ENCODE peak calls at places on chromosomes 7 and 10, in eight cellular contexts. T is sigmoid colon, G is A549, K is GM12878, P is tibial nerve, H is transverse colon, J is H1, X is SK-N-SH. U is an unnamed sample.

GRCh38 chr10:89115876-89116627 is 91.1 kb downstream of the CH25H start:
- DNase-seq in T (no peak), G (peak; percentile 9), K (no peak), P (no peak), H (no peak), J (no peak), X (no peak), U (no peak)

GRCh38 chr7:101124376-101125056 is 2.4 kb upstream of the SERPINE1 start:
- DNase-seq in T (no peak), G (peak; percentile 86), K (no peak), P (no peak), H (no peak), J (no peak), X (no peak), U (no peak)

GRCh38 chr10:120429395-120429794 is 27.6 kb upstream of the PLPP4 start:
- DNase-seq in T (no peak), G (no peak), K (no peak), P (no peak), H (no peak), J (no peak), X (no peak), U (no peak)

GRCh38 chr7:16989883-16990413 is 108.2 kb upstream of the AGR3 start:
- DNase-seq in T (peak; percentile 82), G (peak; percentile 96), K (no peak), P (peak; percentile 81), H (peak; percentile 86), J (no peak), X (no peak), U (no peak)

GRCh38 chr10:11141571-11142091 is 124.0 kb downstream of the CELF2 start:
- DNase-seq in T (no peak), G (no peak), K (no peak), P (no peak), H (peak; percentile 75), J (no peak), X (no peak), U (no peak)

GRCh38 chr7:127940365-127941160 is 90.7 kb downstream of the LRRC4 start:
- DNase-seq in T (no peak), G (no peak), K (no peak), P (no peak), H (no peak), J (no peak), X (no peak), U (no peak)

GRCh38 chr7:68058014-68058413 is 1061.4 kb downstream of the TYW1 start:
- DNase-seq in T (no peak), G (no peak), K (no peak), P (no peak), H (no peak), J (no peak), X (no peak), U (no peak)

GRCh38 chr10:117537904-117538524 is 4.5 kb upstream of the EMX2 start:
- DNase-seq in T (no peak), G (no peak), K (peak; percentile 16), P (no peak), H (no peak), J (no peak), X (no peak), U (no peak)

GRCh38 chr10:17200885-17201164 is 647 bp downstream of the TRDMT1 start:
- DNase-seq in T (peak; percentile 70), G (peak; percentile 67), K (no peak), P (peak; percentile 42), H (peak; percentile 53), J (no peak), X (no peak), U (no peak)

GRCh38 chr7:157279973-157280841 is 56.6 kb upstream of the DNAJB6 start:
- DNase-seq in T (no peak), G (no peak), K (no peak), P (no peak), H (no peak), J (no peak), X (peak; percentile 41), U (no peak)

GRCh38 chr10:36269222-36269621 is 627.1 kb upstream of the FZD8 start:
- DNase-seq in T (no peak), G (no peak), K (no peak), P (no peak), H (no peak), J (no peak), X (no peak), U (no peak)

GRCh38 chr7:66505531-66506451 is 122.9 kb upstream of the KCTD7 start:
- DNase-seq in T (peak; percentile 62), G (no peak), K (no peak), P (no peak), H (no peak), J (no peak), X (no peak), U (peak; percentile 44)

GRCh38 chr7:20795881-20796280 is 9.2 kb upstream of the SP8 start:
- DNase-seq in T (no peak), G (no peak), K (no peak), P (no peak), H (no peak), J (no peak), X (no peak), U (no peak)

GRCh38 chr7:20798081-20798693 is 11.5 kb upstream of the SP8 start:
- DNase-seq in T (no peak), G (peak; percentile 44), K (no peak), P (no peak), H (peak; percentile 69), J (no peak), X (peak; percentile 86), U (no peak)

GRCh38 chr7:20796565-20796964 is 9.9 kb upstream of the SP8 start:
- DNase-seq in T (no peak), G (no peak), K (no peak), P (no peak), H (no peak), J (no peak), X (no peak), U (no peak)

GRCh38 chr7:20798694-20799121 is 12.0 kb upstream of the SP8 start:
- DNase-seq in T (no peak), G (no peak), K (no peak), P (no peak), H (no peak), J (no peak), X (no peak), U (no peak)

GRCh38 chr7:20797174-20798080 is 10.7 kb upstream of the SP8 start:
- DNase-seq in T (no peak), G (peak; percentile 38), K (no peak), P (no peak), H (no peak), J (no peak), X (no peak), U (no peak)
- TF ChIP-seq EP300 in T (no peak), G (no peak), K (no peak), P (no peak), H (no peak), J (no peak), X (no peak), U (no peak)

GRCh38 chr7:55111007-55111406 is 92.2 kb downstream of the EGFR start:
- DNase-seq in T (no peak), G (no peak), K (no peak), P (no peak), H (no peak), J (no peak), X (no peak), U (no peak)
- H3K4me3 ChIP-seq in T (no peak overlapping the region), G (no peak overlapping the region), K (no peak overlapping the region), P (no peak overlapping the region), H (no peak overlapping the region), J (no peak overlapping the region), X (no peak overlapping the region), U (no peak overlapping the region)

GRCh38 chr10:125133706-125134482 is 26.5 kb downstream of the CTBP2 start:
- DNase-seq in T (peak; percentile 50), G (no peak), K (no peak), P (no peak), H (no peak), J (no peak), X (no peak), U (peak; percentile 16)

GRCh38 chr10:125136087-125136486 is 24.3 kb downstream of the CTBP2 start:
- DNase-seq in T (no peak), G (no peak), K (no peak), P (no peak), H (no peak), J (no peak), X (no peak), U (peak; percentile 22)

GRCh38 chr10:125134916-125135770 is 25.2 kb downstream of the CTBP2 start:
- DNase-seq in T (peak; percentile 34), G (no peak), K (no peak), P (no peak), H (no peak), J (no peak), X (no peak), U (peak; percentile 25)

GRCh38 chr10:125135771-125136035 is 24.7 kb downstream of the CTBP2 start:
- DNase-seq in T (peak; percentile 46), G (no peak), K (no peak), P (no peak), H (no peak), J (no peak), X (no peak), U (no peak)

DNA sequence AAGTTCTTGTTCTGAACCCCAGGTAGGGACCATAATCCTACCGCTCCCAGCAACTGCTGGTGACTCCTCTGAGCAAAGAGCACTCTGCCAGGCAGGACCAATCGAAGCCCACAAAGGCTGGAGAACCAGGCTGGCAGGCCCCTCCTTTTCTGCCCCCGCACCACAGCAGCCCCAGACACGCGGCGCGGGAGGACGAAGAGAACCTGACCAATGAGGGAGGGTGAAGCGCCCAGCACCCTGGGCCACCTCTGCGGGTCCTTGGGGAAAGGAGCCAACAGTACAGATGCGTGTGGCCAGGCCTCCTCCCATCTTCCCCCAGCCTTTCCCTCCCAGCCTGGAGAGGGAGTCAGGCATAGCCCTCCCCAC is 25.9 kb downstream of the CTBP2 start:
- DNase-seq in T (peak; percentile 62), G (no peak), K (no peak), P (no peak), H (no peak), J (no peak), X (no peak), U (no peak)
- H3K9me3 ChIP-seq in T (no peaks in the 10 kb centered on the region), G (no peaks in the 10 kb centered on the region), K (no peaks in the 10 kb centered on the region), P (no peaks in the 10 kb centered on the region), H (no peaks in the 10 kb centered on the region), J (no peaks in the 10 kb centered on the region), X (no peaks in the 10 kb centered on the region), U (no peaks in the 10 kb centered on the region)

DNA sequence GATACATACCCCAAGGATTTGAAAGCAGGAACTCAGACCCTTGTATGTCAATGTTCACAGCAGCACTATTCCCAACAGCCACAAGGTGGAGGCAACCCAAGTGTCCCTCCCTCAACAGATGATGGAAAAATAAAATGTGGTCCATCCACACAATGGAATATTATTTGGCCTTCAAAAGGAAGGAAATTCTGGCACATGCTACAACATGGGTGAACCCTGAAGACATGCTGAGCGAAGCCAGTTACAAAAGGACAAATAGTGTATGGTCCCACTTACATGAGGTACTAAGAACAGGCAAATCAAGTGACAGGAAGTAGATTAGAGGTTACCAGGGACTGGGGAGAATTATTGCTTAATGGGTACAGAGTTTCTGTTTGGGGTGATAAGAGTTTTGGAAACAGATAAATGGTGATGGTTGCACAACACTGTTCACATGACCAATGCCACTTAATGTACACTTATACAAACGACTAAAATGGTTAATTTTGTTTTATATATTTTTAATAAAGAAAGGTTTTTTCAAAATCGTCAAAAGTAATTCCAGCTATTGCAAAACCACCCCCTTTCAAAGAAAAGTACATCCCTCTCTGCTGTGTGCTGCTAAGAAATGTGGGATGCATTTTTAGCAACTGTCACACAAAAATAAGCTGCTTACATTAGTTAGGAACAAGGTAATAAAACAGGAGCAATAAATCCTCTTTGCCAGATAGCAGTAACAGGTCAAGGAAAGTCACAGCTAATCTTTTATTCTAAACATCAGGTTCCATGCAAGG is 85.7 kb downstream of the GRB10 start:
- DNase-seq in T (no peak), G (peak; percentile 41), K (no peak), P (no peak), H (no peak), J (no peak), X (no peak), U (no peak)
- TF ChIP-seq EP300 in T (no peak), G (no peak), K (no peak), P (no peak), H (no peak), J (no peak), X (no peak), U (no peak)

GRCh38 chr10:63716174-63716573 is 195.0 kb downstream of the REEP3 start:
- DNase-seq in T (no peak), G (no peak), K (no peak), P (no peak), H (no peak), J (no peak), X (no peak), U (no peak)
- H3K4me3 ChIP-seq in T (no peak overlapping the region), G (no peak overlapping the region), K (no peak overlapping the region), P (no peak overlapping the region), H (no peak overlapping the region), J (no peak overlapping the region), X (no peak overlapping the region), U (no peak overlapping the region)

U was measured in ovary.